ENCODE peak calls at places on chromosomes 4 and X, in six cellular contexts. One of them, this sample, is unnamed.

GRCh38 chrX:151151668-151152267 is 24.6 kb upstream of the GPR50 start:
- DNase-seq in fibroblast of lung: peak; percentile 28
- DNase-seq in stimulated activated CD8-positive, alpha-beta memory T cell treated with anti-CD3 and anti-CD28 coated beads, Interleukin-4, amount 100 ng/mL, for 48 hours: peak; percentile 30
- DNase-seq in anterior cingulate cortex: no peak
- DNase-seq in HT1080: peak; percentile 17
- DNase-seq in RPMI8226: peak; percentile 55
- DNase-seq in this sample: peak; percentile 41

GRCh38 chrX:25083661-25084060 is 67.9 kb upstream of the ARX start:
- DNase-seq in fibroblast of lung: no peak
- DNase-seq in stimulated activated CD8-positive, alpha-beta memory T cell treated with anti-CD3 and anti-CD28 coated beads, Interleukin-4, amount 100 ng/mL, for 48 hours: no peak
- DNase-seq in anterior cingulate cortex: no peak
- DNase-seq in HT1080: peak; percentile 66
- DNase-seq in RPMI8226: no peak
- DNase-seq in this sample: no peak

GRCh38 chr4:78928835-78929234 is 10.4 kb downstream of the PAQR3 start:
- DNase-seq in fibroblast of lung: no peak
- DNase-seq in stimulated activated CD8-positive, alpha-beta memory T cell treated with anti-CD3 and anti-CD28 coated beads, Interleukin-4, amount 100 ng/mL, for 48 hours: no peak
- DNase-seq in anterior cingulate cortex: no peak
- DNase-seq in HT1080: no peak
- DNase-seq in RPMI8226: no peak
- DNase-seq in this sample: no peak

GRCh38 chr4:140372607-140373327 is 679 bp upstream of the SCOC start:
- DNase-seq in fibroblast of lung: peak; percentile 19
- DNase-seq in stimulated activated CD8-positive, alpha-beta memory T cell treated with anti-CD3 and anti-CD28 coated beads, Interleukin-4, amount 100 ng/mL, for 48 hours: peak; percentile 34
- DNase-seq in anterior cingulate cortex: no peak
- DNase-seq in HT1080: no peak
- DNase-seq in RPMI8226: peak; percentile 43
- DNase-seq in this sample: peak; percentile 3

GRCh38 chrX:39456894-39457600 is 640.7 kb downstream of the BCOR start:
- DNase-seq in fibroblast of lung: peak; percentile 24
- DNase-seq in stimulated activated CD8-positive, alpha-beta memory T cell treated with anti-CD3 and anti-CD28 coated beads, Interleukin-4, amount 100 ng/mL, for 48 hours: no peak
- DNase-seq in anterior cingulate cortex: no peak
- DNase-seq in HT1080: no peak
- DNase-seq in RPMI8226: no peak
- DNase-seq in this sample: no peak

GRCh38 chrX:150548251-150548650 is 20.2 kb upstream of the MTM1 start:
- DNase-seq in fibroblast of lung: no peak
- DNase-seq in stimulated activated CD8-positive, alpha-beta memory T cell treated with anti-CD3 and anti-CD28 coated beads, Interleukin-4, amount 100 ng/mL, for 48 hours: no peak
- DNase-seq in anterior cingulate cortex: no peak
- DNase-seq in HT1080: no peak
- DNase-seq in RPMI8226: no peak
- DNase-seq in this sample: no peak

GRCh38 chrX:80432441-80432840 is 12.2 kb downstream of the TENT5D start:
- DNase-seq in fibroblast of lung: no peak
- DNase-seq in stimulated activated CD8-positive, alpha-beta memory T cell treated with anti-CD3 and anti-CD28 coated beads, Interleukin-4, amount 100 ng/mL, for 48 hours: no peak
- DNase-seq in anterior cingulate cortex: no peak
- DNase-seq in HT1080: no peak
- DNase-seq in RPMI8226: no peak
- DNase-seq in this sample: no peak

GRCh38 chr4:41095973-41096372 is 118.4 kb downstream of the APBB2 start:
- DNase-seq in fibroblast of lung: peak; percentile 91
- DNase-seq in stimulated activated CD8-positive, alpha-beta memory T cell treated with anti-CD3 and anti-CD28 coated beads, Interleukin-4, amount 100 ng/mL, for 48 hours: no peak
- DNase-seq in anterior cingulate cortex: no peak
- DNase-seq in HT1080: peak; percentile 52
- DNase-seq in RPMI8226: no peak
- DNase-seq in this sample: no peak

GRCh38 chrX:80174925-80175574 is 160.5 kb downstream of the TBX22 start:
- DNase-seq in fibroblast of lung: no peak
- DNase-seq in stimulated activated CD8-positive, alpha-beta memory T cell treated with anti-CD3 and anti-CD28 coated beads, Interleukin-4, amount 100 ng/mL, for 48 hours: no peak
- DNase-seq in anterior cingulate cortex: no peak
- DNase-seq in HT1080: peak; percentile 43
- DNase-seq in RPMI8226: no peak
- DNase-seq in this sample: no peak

GRCh38 chr4:153294631-153295030 is 49.9 kb upstream of the MND1 start:
- DNase-seq in fibroblast of lung: peak; percentile 35
- DNase-seq in stimulated activated CD8-positive, alpha-beta memory T cell treated with anti-CD3 and anti-CD28 coated beads, Interleukin-4, amount 100 ng/mL, for 48 hours: no peak
- DNase-seq in anterior cingulate cortex: no peak
- DNase-seq in HT1080: no peak
- DNase-seq in RPMI8226: no peak
- DNase-seq in this sample: no peak

GRCh38 chr4:181006509-181007290 is 1236.5 kb upstream of the TENM3 start:
- DNase-seq in fibroblast of lung: peak; percentile 22
- DNase-seq in stimulated activated CD8-positive, alpha-beta memory T cell treated with anti-CD3 and anti-CD28 coated beads, Interleukin-4, amount 100 ng/mL, for 48 hours: no peak
- DNase-seq in anterior cingulate cortex: no peak
- DNase-seq in HT1080: no peak
- DNase-seq in RPMI8226: no peak
- DNase-seq in this sample: no peak

GRCh38 chr4:10703146-10703545 is 18.6 kb upstream of the CLNK start:
- DNase-seq in fibroblast of lung: peak; percentile 57
- DNase-seq in stimulated activated CD8-positive, alpha-beta memory T cell treated with anti-CD3 and anti-CD28 coated beads, Interleukin-4, amount 100 ng/mL, for 48 hours: no peak
- DNase-seq in anterior cingulate cortex: no peak
- DNase-seq in HT1080: peak; percentile 47
- DNase-seq in RPMI8226: no peak
- DNase-seq in this sample: peak; percentile 46

This sample was measured in HCEC 1CT.